ENCODE peak calls at places on chromosome 12, in six cellular contexts. L is body of pancreas; O is astrocyte; Y is lower lobe of right lung; U is effector memory CD4-positive, alpha-beta T cell; N is PC-9. G is an unnamed sample. For H3K4me1, the result is how much of the 10 kb centered on the place peaks cover.

GRCh38 chr12:93908846-93909592 is 231.8 kb downstream of the CRADD start:
- DNase-seq in L (no peak), O (peak), Y (no peak), U (no peak), N (peak), G (peak)

GRCh38 chr12:51942501-51943000 is 8.9 kb upstream of the ACVR1B start:
- DNase-seq in L (no peak), O (no peak), Y (no peak), U (no peak), N (no peak), G (no peak)

GRCh38 chr12:124053855-124054254 is 80.8 kb downstream of the ZNF664 start:
- DNase-seq in L (no peak), O (peak), Y (peak), U (no peak), N (no peak), G (peak)

GRCh38 chr12:16352481-16352880 is 5.0 kb downstream of the MGST1 start:
- DNase-seq in L (no peak), O (peak), Y (no peak), U (no peak), N (peak), G (no peak)

GRCh38 chr12:10249690-10250455 is 37.2 kb downstream of the GABARAPL1 start:
- DNase-seq in L (no peak), O (no peak), Y (no peak), U (no peak), N (no peak), G (no peak)

GRCh38 chr12:109165599-109165998 is 49.2 kb downstream of the ACACB start:
- DNase-seq in L (peak), O (no peak), Y (no peak), U (no peak), N (no peak), G (peak)

GRCh38 chr12:75938189-75938588 is 93.4 kb downstream of the PHLDA1 start:
- DNase-seq in L (no peak), O (no peak), Y (no peak), U (no peak), N (no peak), G (no peak)

GRCh38 chr12:55899035-55899434 is 28.7 kb downstream of the PYM1 start:
- DNase-seq in L (no peak), O (peak), Y (no peak), U (no peak), N (no peak), G (no peak)

GRCh38 chr12:88934163-88934747 is 354.0 kb upstream of the KITLG start:
- DNase-seq in L (no peak), O (peak), Y (no peak), U (no peak), N (peak), G (no peak)

GRCh38 chr12:50058743-50059312 is 1.4 kb downstream of the ASIC1 start:
- DNase-seq in L (no peak), O (no peak), Y (peak), U (no peak), N (no peak), G (no peak)

GRCh38 chr12:88579572-88579940 is 715 bp downstream of the KITLG start:
- DNase-seq in L (peak), O (no peak), Y (peak), U (no peak), N (no peak), G (peak)

GRCh38 chr12:92739099-92739498 is 36.3 kb downstream of the PLEKHG7 start:
- DNase-seq in L (no peak), O (no peak), Y (no peak), U (no peak), N (no peak), G (no peak)

GRCh38 chr12:80086025-80086424 is 13.3 kb upstream of the OTOGL start:
- DNase-seq in L (no peak), O (no peak), Y (no peak), U (no peak), N (no peak), G (no peak)

GRCh38 chr12:75294338-75294737 is 35.8 kb downstream of the CAPS2 start:
- DNase-seq in L (no peak), O (no peak), Y (no peak), U (no peak), N (no peak), G (no peak)

GRCh38 chr12:13347241-13348043 is 150.9 kb downstream of the EMP1 start:
- DNase-seq in L (no peak), O (peak), Y (no peak), U (no peak), N (no peak), G (no peak)

GRCh38 chr12:121138284-121138683 is 5.6 kb downstream of the P2RX7 start:
- DNase-seq in L (no peak), O (no peak), Y (no peak), U (no peak), N (no peak), G (no peak)

GRCh38 chr12:110314308-110314707 is 33.3 kb downstream of the ATP2A2 start:
- DNase-seq in L (no peak), O (peak), Y (no peak), U (no peak), N (peak), G (no peak)

GRCh38 chr12:105740970-105741725 is 397.6 kb downstream of the NUAK1 start:
- DNase-seq in L (no peak), O (no peak), Y (no peak), U (no peak), N (no peak), G (peak)

GRCh38 chr12:16939871-16940306 is 333.9 kb upstream of the LMO3 start:
- DNase-seq in L (peak), O (peak), Y (peak), U (no peak), N (peak), G (no peak)

GRCh38 chr12:65907465-65907864 is 83.2 kb downstream of the HMGA2 start:
- DNase-seq in L (no peak), O (no peak), Y (no peak), U (no peak), N (no peak), G (no peak)

GRCh38 chr12:68667896-68668295 is 18.9 kb upstream of the NUP107 start:
- DNase-seq in L (no peak), O (no peak), Y (no peak), U (no peak), N (no peak), G (no peak)

GRCh38 chr12:18753481-18754117 is 15.7 kb downstream of the CAPZA3 start:
- DNase-seq in L (no peak), O (no peak), Y (no peak), U (no peak), N (no peak), G (no peak)

GRCh38 chr12:62625238-62625637 is 158.6 kb downstream of the MON2 start:
- DNase-seq in L (no peak), O (peak), Y (no peak), U (no peak), N (no peak), G (no peak)

GRCh38 chr12:7151532-7151931 is 21.4 kb downstream of the CLSTN3 start:
- DNase-seq in L (no peak), O (no peak), Y (peak), U (no peak), N (no peak), G (no peak)

GRCh38 chr12:69879007-69879960 is 54.3 kb downstream of the MYRFL start:
- DNase-seq in L (peak), O (peak), Y (peak), U (peak), N (peak), G (peak)

GRCh38 chr12:2301531-2302461 is 249.0 kb downstream of the CACNA1C start:
- DNase-seq in L (no peak), O (peak), Y (no peak), U (no peak), N (no peak), G (peak)

GRCh38 chr12:15720299-15720698 is 68.9 kb downstream of the EPS8 start:
- DNase-seq in L (no peak), O (no peak), Y (no peak), U (no peak), N (no peak), G (no peak)

GRCh38 chr12:103739546-103739945 is 101.5 kb downstream of the NT5DC3 start:
- DNase-seq in L (no peak), O (no peak), Y (no peak), U (no peak), N (no peak), G (no peak)

GRCh38 chr12:103745962-103746361 is 95.1 kb downstream of the NT5DC3 start:
- DNase-seq in L (no peak), O (no peak), Y (no peak), U (no peak), N (no peak), G (no peak)

GRCh38 chr12:103737881-103738280 is 103.2 kb downstream of the NT5DC3 start:
- DNase-seq in L (no peak), O (no peak), Y (no peak), U (no peak), N (no peak), G (no peak)

GRCh38 chr12:103743788-103744187 is 97.2 kb downstream of the NT5DC3 start:
- DNase-seq in L (no peak), O (no peak), Y (no peak), U (no peak), N (no peak), G (no peak)

GRCh38 chr12:103742349-103742784 is 98.7 kb downstream of the NT5DC3 start:
- DNase-seq in L (no peak), O (peak), Y (no peak), U (no peak), N (peak), G (no peak)
- H3K4me3 ChIP-seq in L (no peak), O (no peak), Y (no peak), U (no peak), N (no peak), G (no peak)

GRCh38 chr12:53143355-53143754 is 37.2 kb upstream of the ZNF740 start:
- DNase-seq in L (no peak), O (no peak), Y (no peak), U (no peak), N (no peak), G (no peak)
- H3K4me1 ChIP-seq in L (under half), O (under half), Y (under half), U (under half), N (under half), G (under half)

GRCh38 chr12:4117386-4118016 is 156.1 kb upstream of the CCND2 start:
- DNase-seq in L (no peak), O (no peak), Y (no peak), U (no peak), N (no peak), G (no peak)

GRCh38 chr12:4118017-4118510 is 155.5 kb upstream of the CCND2 start:
- DNase-seq in L (no peak), O (peak), Y (peak), U (no peak), N (no peak), G (no peak)

GRCh38 chr12:4116251-4117111 is 157.1 kb upstream of the CCND2 start:
- DNase-seq in L (no peak), O (peak), Y (no peak), U (no peak), N (no peak), G (no peak)

GRCh38 chr12:4114986-4115385 is 158.6 kb upstream of the CCND2 start:
- DNase-seq in L (no peak), O (no peak), Y (no peak), U (no peak), N (no peak), G (no peak)

GRCh38 chr12:4115570-4115969 is 158.0 kb upstream of the CCND2 start:
- DNase-seq in L (no peak), O (no peak), Y (no peak), U (no peak), N (no peak), G (no peak)
- H3K27ac ChIP-seq in L (no peak), O (no peak), Y (no peak), U (no peak), N (no peak), G (no peak)

DNA sequence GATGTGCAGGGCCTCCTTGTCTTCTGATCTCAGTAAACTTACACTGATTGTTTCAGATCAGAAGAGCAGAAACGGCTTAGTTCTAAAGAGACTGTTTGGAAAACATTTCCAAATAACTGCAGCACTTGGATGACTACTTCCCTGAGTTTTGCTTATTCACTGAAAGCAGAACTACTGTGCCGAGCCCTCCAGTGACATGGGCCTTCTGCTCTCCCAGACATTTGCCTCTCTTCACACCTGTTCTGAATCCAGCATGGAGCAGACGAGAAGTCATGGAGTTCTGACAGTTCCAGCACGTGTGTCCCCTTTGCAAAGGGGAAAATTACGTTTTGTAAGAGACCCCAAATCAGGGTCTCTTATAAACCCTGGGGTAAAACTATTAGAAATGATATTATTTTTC is 31.4 kb downstream of the ETNK1 start:
- DNase-seq in L (no peak), O (no peak), Y (no peak), U (no peak), N (no peak), G (no peak)
- H3K4me3 ChIP-seq in L (no peak), O (no peak), Y (no peak), U (no peak), N (no peak), G (no peak)